ENCODE peak calls at places on chromosomes 1 and 21, in five cellular contexts. One of them, this sample, is unnamed.

GRCh38 chr1:6162773-6163172 is 17.3 kb downstream of the CHD5 start:
- DNase-seq in fibroblast of mammary gland: no peak
- DNase-seq in fibroblast of lung: no peak
- DNase-seq in GM23338: peak
- DNase-seq in Panc1: no peak
- DNase-seq in this sample: no peak

GRCh38 chr1:8104278-8105236 is 78.4 kb upstream of the ERRFI1 start:
- DNase-seq in GM23338: no peak
- DNase-seq in Panc1: no peak
- DNase-seq in fibroblast of mammary gland: no peak
- DNase-seq in fibroblast of lung: no peak
- DNase-seq in this sample: no peak

GRCh38 chr21:44550807-44551206 is 498 bp downstream of the KRTAP10-2 start:
- DNase-seq in GM23338: no peak
- DNase-seq in Panc1: no peak
- DNase-seq in fibroblast of lung: peak
- DNase-seq in fibroblast of mammary gland: no peak
- DNase-seq in this sample: no peak

GRCh38 chr21:45499970-45500575 is 42.2 kb downstream of the SLC19A1 start:
- DNase-seq in Panc1: no peak
- DNase-seq in GM23338: no peak
- DNase-seq in fibroblast of lung: no peak
- DNase-seq in fibroblast of mammary gland: no peak
- DNase-seq in this sample: no peak

GRCh38 chr1:15089244-15089992 is 64.1 kb upstream of the TMEM51 start:
- DNase-seq in fibroblast of lung: no peak
- DNase-seq in Panc1: no peak
- DNase-seq in fibroblast of mammary gland: no peak
- DNase-seq in GM23338: no peak
- DNase-seq in this sample: peak

GRCh38 chr1:186289943-186290560 is 85.0 kb downstream of the TPR start:
- DNase-seq in fibroblast of lung: no peak
- DNase-seq in fibroblast of mammary gland: peak
- DNase-seq in Panc1: no peak
- DNase-seq in GM23338: no peak
- DNase-seq in this sample: no peak

GRCh38 chr1:35718492-35719336 is at the start of gene C1orf216:
- DNase-seq in Panc1: no peak
- DNase-seq in fibroblast of mammary gland: peak
- DNase-seq in GM23338: peak
- DNase-seq in fibroblast of lung: peak
- DNase-seq in this sample: peak

GRCh38 chr1:190479028-190479427 is 1.4 kb upstream of the BRINP3 start:
- DNase-seq in GM23338: peak
- DNase-seq in Panc1: no peak
- DNase-seq in fibroblast of lung: peak
- DNase-seq in fibroblast of mammary gland: no peak
- DNase-seq in this sample: peak

GRCh38 chr1:150764617-150765090 is 924 bp downstream of the CTSS start:
- DNase-seq in Panc1: no peak
- DNase-seq in fibroblast of lung: peak
- DNase-seq in fibroblast of mammary gland: peak
- DNase-seq in GM23338: no peak
- DNase-seq in this sample: peak

GRCh38 chr21:22993144-22993543 is 1994.9 kb downstream of the NCAM2 start:
- DNase-seq in fibroblast of lung: no peak
- DNase-seq in fibroblast of mammary gland: no peak
- DNase-seq in GM23338: no peak
- DNase-seq in Panc1: no peak
- DNase-seq in this sample: no peak

GRCh38 chr1:75559800-75560199 is 51.1 kb downstream of the SLC44A5 start:
- DNase-seq in GM23338: no peak
- DNase-seq in fibroblast of mammary gland: no peak
- DNase-seq in Panc1: no peak
- DNase-seq in fibroblast of lung: peak
- DNase-seq in this sample: no peak

GRCh38 chr1:214076004-214076320 is 88.2 kb downstream of the PROX1 start:
- DNase-seq in fibroblast of lung: no peak
- DNase-seq in fibroblast of mammary gland: no peak
- DNase-seq in GM23338: no peak
- DNase-seq in Panc1: no peak
- DNase-seq in this sample: no peak

GRCh38 chr1:202204065-202204464 is 10.5 kb downstream of the LGR6 start:
- DNase-seq in fibroblast of lung: no peak
- DNase-seq in GM23338: peak
- DNase-seq in Panc1: no peak
- DNase-seq in fibroblast of mammary gland: no peak
- DNase-seq in this sample: no peak

GRCh38 chr1:3771108-3772026 is 1.2 kb upstream of the SMIM1 start:
- DNase-seq in Panc1: no peak
- DNase-seq in fibroblast of lung: no peak
- DNase-seq in fibroblast of mammary gland: no peak
- DNase-seq in GM23338: no peak
- DNase-seq in this sample: no peak

GRCh38 chr1:234604726-234605492 is 5.1 kb downstream of the IRF2BP2 start:
- DNase-seq in GM23338: no peak
- DNase-seq in fibroblast of mammary gland: peak
- DNase-seq in fibroblast of lung: peak
- DNase-seq in Panc1: no peak
- DNase-seq in this sample: peak

GRCh38 chr1:24155011-24155782 is 12.3 kb upstream of the IL22RA1 start:
- DNase-seq in Panc1: no peak
- DNase-seq in fibroblast of lung: no peak
- DNase-seq in fibroblast of mammary gland: no peak
- DNase-seq in GM23338: peak
- DNase-seq in this sample: no peak

GRCh38 chr1:36160949-36161485 is 5.1 kb downstream of the MAP7D1 start:
- DNase-seq in fibroblast of mammary gland: peak
- DNase-seq in GM23338: peak
- DNase-seq in fibroblast of lung: peak
- DNase-seq in Panc1: no peak
- DNase-seq in this sample: peak

GRCh38 chr1:216518844-216519627 is 95.8 kb upstream of the USH2A start:
- DNase-seq in fibroblast of lung: no peak
- DNase-seq in Panc1: no peak
- DNase-seq in GM23338: no peak
- DNase-seq in fibroblast of mammary gland: no peak
- DNase-seq in this sample: no peak

GRCh38 chr1:8875216-8875861 is 3.1 kb downstream of the ENO1 start:
- DNase-seq in fibroblast of lung: no peak
- DNase-seq in GM23338: no peak
- DNase-seq in fibroblast of mammary gland: no peak
- DNase-seq in Panc1: no peak
- DNase-seq in this sample: no peak

GRCh38 chr1:172895050-172895460 is 155.7 kb downstream of the TNFSF18 start:
- DNase-seq in Panc1: no peak
- DNase-seq in fibroblast of mammary gland: peak
- DNase-seq in GM23338: peak
- DNase-seq in fibroblast of lung: peak
- DNase-seq in this sample: peak

GRCh38 chr1:79614762-79615161 is 608.2 kb upstream of the ADGRL4 start:
- DNase-seq in fibroblast of mammary gland: peak
- DNase-seq in Panc1: no peak
- DNase-seq in GM23338: no peak
- DNase-seq in fibroblast of lung: peak
- DNase-seq in this sample: peak

GRCh38 chr1:221442056-221442455 is 299.8 kb downstream of the DUSP10 start:
- DNase-seq in GM23338: no peak
- DNase-seq in fibroblast of lung: no peak
- DNase-seq in fibroblast of mammary gland: no peak
- DNase-seq in Panc1: no peak
- DNase-seq in this sample: no peak

GRCh38 chr1:203148127-203148526 is 20.6 kb downstream of the ADORA1 start:
- DNase-seq in fibroblast of mammary gland: no peak
- DNase-seq in GM23338: peak
- DNase-seq in Panc1: no peak
- DNase-seq in fibroblast of lung: no peak
- DNase-seq in this sample: no peak

GRCh38 chr1:34929497-34929852 is at the start of gene DLGAP3:
- DNase-seq in fibroblast of mammary gland: no peak
- DNase-seq in Panc1: no peak
- DNase-seq in fibroblast of lung: no peak
- DNase-seq in GM23338: peak
- DNase-seq in this sample: no peak

GRCh38 chr1:58047265-58047858 is 499.2 kb downstream of the OMA1 start:
- DNase-seq in fibroblast of lung: no peak
- DNase-seq in fibroblast of mammary gland: peak
- DNase-seq in GM23338: peak
- DNase-seq in Panc1: no peak
- DNase-seq in this sample: peak

GRCh38 chr1:230174041-230174440 is 107.0 kb downstream of the GALNT2 start:
- DNase-seq in fibroblast of mammary gland: no peak
- DNase-seq in GM23338: no peak
- DNase-seq in Panc1: no peak
- DNase-seq in fibroblast of lung: no peak
- DNase-seq in this sample: no peak

GRCh38 chr21:39048064-39048463 is 135.2 kb downstream of the PSMG1 start:
- DNase-seq in fibroblast of lung: peak
- DNase-seq in fibroblast of mammary gland: peak
- DNase-seq in Panc1: no peak
- DNase-seq in GM23338: peak
- DNase-seq in this sample: peak

GRCh38 chr1:220881918-220882891 is 3.0 kb downstream of the HLX start:
- DNase-seq in GM23338: peak
- DNase-seq in Panc1: no peak
- DNase-seq in fibroblast of mammary gland: peak
- DNase-seq in fibroblast of lung: no peak
- DNase-seq in this sample: peak

GRCh38 chr1:108639899-108640560 is 20.9 kb downstream of the HENMT1 start:
- DNase-seq in fibroblast of mammary gland: no peak
- DNase-seq in fibroblast of lung: no peak
- DNase-seq in GM23338: no peak
- DNase-seq in Panc1: no peak
- DNase-seq in this sample: no peak

GRCh38 chr1:186888367-186888766 is 59.6 kb downstream of the PLA2G4A start:
- DNase-seq in fibroblast of mammary gland: no peak
- DNase-seq in fibroblast of lung: no peak
- DNase-seq in GM23338: no peak
- DNase-seq in Panc1: no peak
- DNase-seq in this sample: no peak

GRCh38 chr1:209190591-209191241 is 392.8 kb upstream of the CAMK1G start:
- DNase-seq in Panc1: peak
- DNase-seq in GM23338: peak
- DNase-seq in fibroblast of lung: peak
- DNase-seq in fibroblast of mammary gland: peak
- DNase-seq in this sample: peak

GRCh38 chr1:225813250-225813964 is 3.5 kb downstream of the EPHX1 start:
- DNase-seq in fibroblast of mammary gland: peak
- DNase-seq in GM23338: peak
- DNase-seq in Panc1: no peak
- DNase-seq in fibroblast of lung: no peak
- DNase-seq in this sample: peak

GRCh38 chr1:162038624-162039023 is 15.0 kb upstream of the OLFML2B start:
- DNase-seq in fibroblast of lung: no peak
- DNase-seq in Panc1: no peak
- DNase-seq in GM23338: no peak
- DNase-seq in fibroblast of mammary gland: no peak
- DNase-seq in this sample: no peak

GRCh38 chr1:162030741-162031280 is 7.1 kb upstream of the OLFML2B start:
- DNase-seq in Panc1: no peak
- DNase-seq in fibroblast of lung: no peak
- DNase-seq in fibroblast of mammary gland: no peak
- DNase-seq in GM23338: no peak
- DNase-seq in this sample: no peak

GRCh38 chr1:162036156-162036555 is 12.5 kb upstream of the OLFML2B start:
- DNase-seq in Panc1: no peak
- DNase-seq in fibroblast of mammary gland: peak
- DNase-seq in fibroblast of lung: peak
- DNase-seq in GM23338: no peak
- DNase-seq in this sample: no peak

GRCh38 chr1:162033445-162033844 is 9.8 kb upstream of the OLFML2B start:
- DNase-seq in fibroblast of lung: no peak
- DNase-seq in GM23338: no peak
- DNase-seq in fibroblast of mammary gland: no peak
- DNase-seq in Panc1: no peak
- DNase-seq in this sample: no peak

GRCh38 chr1:162035241-162035640 is 11.6 kb upstream of the OLFML2B start:
- DNase-seq in fibroblast of lung: peak
- DNase-seq in fibroblast of mammary gland: no peak
- DNase-seq in GM23338: no peak
- DNase-seq in Panc1: no peak
- DNase-seq in this sample: peak
- H3K4me3 ChIP-seq in fibroblast of lung: no peak
- H3K4me3 ChIP-seq in fibroblast of mammary gland: no peak
- H3K4me3 ChIP-seq in GM23338: no peak
- H3K4me3 ChIP-seq in Panc1: no peak
- H3K4me3 ChIP-seq in this sample: no peak

GRCh38 chr1:168734946-168735345 is 5.9 kb upstream of the DPT start:
- DNase-seq in fibroblast of lung: no peak
- DNase-seq in Panc1: no peak
- DNase-seq in GM23338: no peak
- DNase-seq in fibroblast of mammary gland: no peak
- DNase-seq in this sample: no peak
- TF ChIP-seq CTCF in fibroblast of lung: no peak
- TF ChIP-seq CTCF in Panc1: peak
- TF ChIP-seq CTCF in GM23338: no peak
- TF ChIP-seq CTCF in fibroblast of mammary gland: no peak
- TF ChIP-seq CTCF in this sample: no peak

GRCh38 chr1:38718031-38718430 is 141.5 kb downstream of the RRAGC start:
- DNase-seq in fibroblast of lung: no peak
- DNase-seq in fibroblast of mammary gland: no peak
- DNase-seq in GM23338: no peak
- DNase-seq in Panc1: no peak
- DNase-seq in this sample: no peak
- H3K4me3 ChIP-seq in fibroblast of lung: no peak
- H3K4me3 ChIP-seq in fibroblast of mammary gland: no peak
- H3K4me3 ChIP-seq in GM23338: no peak
- H3K4me3 ChIP-seq in Panc1: no peak
- H3K4me3 ChIP-seq in this sample: no peak

DNA sequence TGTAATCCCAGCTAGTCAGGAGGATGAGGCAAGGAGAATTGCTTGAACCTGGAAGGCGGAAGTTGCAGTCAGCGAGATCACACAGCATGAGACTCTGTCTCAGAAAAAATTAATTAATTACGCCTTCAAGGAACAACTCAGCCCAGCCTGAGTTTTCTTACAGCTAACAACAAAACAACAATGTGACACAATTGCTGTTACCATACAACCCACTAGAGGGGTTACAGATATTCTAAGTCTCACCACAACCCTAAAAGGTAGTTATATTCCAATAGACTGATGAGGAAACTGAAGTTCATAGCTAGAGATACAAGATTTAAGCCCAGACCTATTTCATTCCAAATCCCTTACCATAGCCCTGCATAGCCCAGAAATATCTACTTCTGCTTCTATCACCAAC is 2.9 kb upstream of the LRRC8C start:
- DNase-seq in fibroblast of lung: no peak
- DNase-seq in Panc1: no peak
- DNase-seq in GM23338: no peak
- DNase-seq in fibroblast of mammary gland: no peak
- DNase-seq in this sample: peak
- TF ChIP-seq CTCF in fibroblast of lung: no peak
- TF ChIP-seq CTCF in Panc1: no peak
- TF ChIP-seq CTCF in GM23338: no peak
- TF ChIP-seq CTCF in fibroblast of mammary gland: no peak
- TF ChIP-seq CTCF in this sample: no peak

This sample was measured in choroid plexus epithelial cell.